ENCODE peak calls at places on chromosomes 2 and 18, in six cellular contexts. M, W, Q, S, Y and B are unnamed samples.
A peak's percentile ranks its signal among the peaks of the same experiment; 100 is the strongest.

GRCh38 chr2:186755066-186755465 is 61.2 kb downstream of the FAM171B start:
- DNase-seq in S (no peak), Y (peak; percentile 80), W (no peak), Q (no peak), M (no peak), B (no peak)

GRCh38 chr18:8788503-8789429 is 83.4 kb downstream of the MTCL1 start:
- DNase-seq in Q (no peak), M (no peak), Y (peak; percentile 61), W (no peak), S (no peak), B (no peak)

GRCh38 chr2:134690629-134691215 is 28.1 kb downstream of the TMEM163 start:
- DNase-seq in W (no peak), M (no peak), Y (no peak), Q (no peak), S (no peak), B (no peak)

GRCh38 chr2:230732914-230733401 is 20.3 kb downstream of the CAB39 start:
- DNase-seq in S (no peak), W (no peak), M (no peak), Y (no peak), Q (no peak), B (no peak)

GRCh38 chr2:42101641-42102605 is 54.1 kb downstream of the PKDCC start:
- DNase-seq in M (peak; percentile 94), W (no peak), Y (peak; percentile 88), Q (no peak), S (peak; percentile 71), B (peak; percentile 47)

GRCh38 chr18:22223263-22223960 is 54.0 kb downstream of the GATA6 start:
- DNase-seq in M (no peak), Y (peak; percentile 89), Q (peak; percentile 78), S (peak; percentile 15), W (no peak), B (peak; percentile 53)

GRCh38 chr18:24027156-24027555 is 12.6 kb downstream of the TTC39C start:
- DNase-seq in Q (no peak), S (peak; percentile 57), M (no peak), W (no peak), Y (peak; percentile 78), B (peak; percentile 81)

GRCh38 chr2:70978388-70979357 is at the start of gene ANKRD53:
- DNase-seq in W (no peak), Q (no peak), M (peak; percentile 17), Y (peak; percentile 13), S (no peak), B (no peak)

GRCh38 chr2:26456701-26457224 is 21.2 kb downstream of the OTOF start:
- DNase-seq in S (no peak), M (no peak), Y (no peak), Q (no peak), W (no peak), B (no peak)

GRCh38 chr2:43331428-43331827 is 105.0 kb upstream of the ZFP36L2 start:
- DNase-seq in Y (no peak), S (no peak), W (no peak), M (no peak), Q (no peak), B (no peak)

GRCh38 chr2:25740810-25741381 is 67.5 kb upstream of the DTNB start:
- DNase-seq in Q (no peak), M (no peak), Y (peak; percentile 82), W (no peak), S (no peak), B (peak; percentile 59)

DNA sequence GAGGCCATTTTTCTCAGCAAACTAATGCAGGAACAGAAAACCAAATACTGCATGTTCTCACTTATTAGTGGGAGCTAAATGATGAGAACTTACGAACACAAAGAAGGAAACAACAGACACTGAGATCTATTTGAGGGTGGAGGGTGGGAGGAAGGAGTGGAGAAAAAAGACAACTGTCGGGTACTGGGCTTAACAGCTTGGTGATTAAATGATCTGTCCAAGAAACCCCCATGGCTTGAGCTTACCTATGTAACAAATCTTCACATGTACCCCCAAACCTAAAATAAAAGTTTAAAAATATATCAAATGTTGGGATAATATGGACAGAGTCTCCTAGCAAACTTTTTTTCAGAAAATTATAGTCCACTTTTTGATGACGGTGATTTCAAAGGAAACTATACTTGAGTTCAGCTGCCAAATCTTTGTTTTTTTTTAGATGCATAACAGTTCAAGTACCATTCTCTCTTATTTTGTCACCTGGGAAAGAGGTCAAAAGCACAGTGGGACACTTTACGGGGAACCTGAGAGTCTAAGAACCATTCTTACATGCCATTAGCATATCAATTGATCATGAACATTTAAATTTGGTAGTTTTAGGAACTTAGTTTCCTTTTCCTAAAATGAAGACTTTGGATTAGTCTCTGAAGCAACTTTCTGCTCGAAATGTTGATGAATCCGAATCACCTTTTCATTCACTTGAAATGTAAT is 835.0 kb downstream of the NRXN1 start:
- DNase-seq in S (no peak), Q (no peak), W (no peak), Y (no peak), M (no peak), B (no peak)
- H3K4me3 ChIP-seq in S (no peak overlapping the region), Q (no peak overlapping the region), W (no peak overlapping the region), Y (no peak overlapping the region), M (no peak overlapping the region), B (no peak overlapping the region)

DNA sequence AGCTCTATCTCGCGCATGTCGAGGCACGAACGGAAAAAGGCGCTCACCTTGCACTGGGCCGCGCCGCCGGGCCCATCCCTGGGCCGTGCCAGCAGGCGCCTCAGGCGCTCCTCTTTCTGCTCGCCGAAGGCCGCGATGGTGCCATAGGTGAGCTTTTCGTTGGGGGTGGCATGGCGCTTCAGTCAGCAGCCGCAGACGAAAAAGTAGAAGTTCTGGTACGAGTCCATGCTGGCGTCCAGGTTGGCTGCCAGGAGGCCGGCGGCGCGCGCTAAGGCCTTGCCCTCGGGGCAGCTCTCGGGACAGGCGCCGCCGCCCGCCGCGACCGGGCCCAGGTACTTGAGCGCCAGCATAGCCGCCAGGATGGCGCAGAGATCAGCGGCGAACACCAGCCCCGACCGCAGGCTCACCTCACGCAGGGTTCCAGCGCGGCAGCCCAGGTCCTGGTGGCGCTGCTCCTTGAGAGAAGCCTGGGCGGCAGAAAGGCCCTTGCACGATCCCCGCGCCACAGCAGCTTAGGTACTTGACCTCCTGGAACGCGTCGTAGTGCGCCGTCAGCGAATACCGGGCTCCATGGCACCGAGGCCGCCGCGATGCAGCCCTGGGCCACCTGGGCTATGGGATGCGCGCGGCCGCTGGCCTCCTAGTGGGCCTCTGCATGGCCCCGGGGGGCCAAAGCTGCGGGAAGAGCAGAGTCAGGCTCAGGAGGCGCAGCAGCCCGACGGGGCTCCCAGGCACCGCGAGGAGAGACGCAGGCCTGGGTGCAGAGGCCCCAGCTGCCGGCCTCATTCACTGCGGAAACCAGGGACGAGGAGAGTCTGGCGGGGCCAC is 12.8 kb downstream of the ALPG start:
- DNase-seq in W (no peak), Y (no peak), M (no peak), Q (no peak), S (no peak), B (no peak)
- H3K4me3 ChIP-seq in W (no peak overlapping the region), Y (no peak overlapping the region), M (no peak overlapping the region), Q (peak overlapping the region; percentile 45), S (no peak overlapping the region), B (no peak overlapping the region)

DNA sequence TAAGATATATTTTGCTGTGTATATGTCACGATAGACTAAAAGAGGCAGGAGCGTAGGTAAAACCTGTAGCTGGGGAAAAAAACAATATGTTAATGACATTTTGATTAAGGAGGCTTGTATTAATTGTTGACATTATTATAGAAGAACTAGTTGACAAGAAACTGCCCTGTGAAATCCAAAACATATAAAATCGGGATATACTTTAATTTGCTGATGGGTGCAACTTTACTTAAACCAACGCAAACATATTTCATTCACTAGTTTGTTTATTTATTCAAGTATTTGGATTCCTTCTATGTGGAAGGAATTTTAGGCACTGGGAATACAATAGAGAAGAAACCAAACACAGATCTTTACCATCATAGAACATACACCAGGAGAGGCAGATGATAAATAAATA is 8.0 kb downstream of the WDR7 start:
- DNase-seq in Q (no peak), Y (no peak), S (no peak), M (no peak), W (no peak), B (no peak)
- H3K4me3 ChIP-seq in Q (no peak overlapping the region), Y (no peak overlapping the region), S (no peak overlapping the region), M (no peak overlapping the region), W (no peak overlapping the region), B (no peak overlapping the region)

DNA sequence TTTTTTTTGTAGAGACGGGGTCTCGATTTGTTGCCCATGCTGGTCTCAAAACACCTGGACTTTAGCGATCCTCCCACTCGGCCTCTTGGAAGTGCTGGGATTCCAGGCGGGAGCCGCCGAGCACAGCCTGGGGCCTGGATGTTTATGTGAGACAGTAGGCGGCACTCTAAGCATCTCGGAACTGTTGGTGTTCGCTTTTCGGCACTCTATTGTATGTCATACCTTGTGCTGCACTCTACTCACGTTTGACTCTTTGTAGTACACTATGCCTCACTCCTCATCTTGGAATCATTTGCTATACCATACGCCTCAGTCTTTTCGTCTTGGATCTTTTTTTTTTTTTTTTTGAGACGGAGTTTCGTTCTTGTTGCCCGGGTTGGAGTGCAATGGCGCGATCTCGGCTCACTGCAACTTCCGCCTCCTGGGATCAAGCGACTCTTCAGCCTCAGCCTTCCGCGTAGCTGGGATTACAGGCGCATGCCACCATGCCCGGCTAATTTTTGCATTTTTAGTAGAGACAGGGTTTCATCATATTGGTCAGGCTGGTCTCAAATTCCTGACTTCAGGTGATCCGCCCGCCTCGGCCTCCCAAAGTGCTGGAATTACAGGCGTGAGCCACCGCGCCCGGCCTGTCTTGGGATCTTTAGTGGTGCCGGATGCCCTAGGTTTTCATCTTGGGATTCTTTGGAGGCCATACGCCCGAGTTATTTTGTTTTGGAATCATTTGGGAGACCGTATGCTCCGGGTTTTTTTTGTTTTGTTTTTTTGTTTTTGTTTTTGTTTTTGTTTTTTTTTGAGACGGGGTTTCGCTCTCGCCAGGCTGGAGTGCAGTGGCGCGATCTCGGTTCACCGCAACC is 24.2 kb upstream of the ZDBF2 start:
- DNase-seq in W (no peak), Y (no peak), M (no peak), S (no peak), Q (no peak), B (no peak)
- H3K4me3 ChIP-seq in W (peak overlapping the region; percentile 21), Y (peak overlapping the region; percentile 15), M (peak overlapping the region; percentile 17), S (peak overlapping the region; percentile 25), Q (peak overlapping the region; percentile 28), B (no peak overlapping the region)